ENCODE peak calls at places on chromosomes 16 and 17, in five cellular contexts. W is HCT116, K is left lung, V is heart right ventricle, D is stomach. J is an unnamed sample.

GRCh38 chr17:2004435-2004952 is 20.6 kb downstream of the RTN4RL1 start:
- DNase-seq in W (no peak), K (no peak), V (no peak), D (no peak), J (no peak)

GRCh38 chr16:83807710-83808572 is at the start of gene HSBP1:
- DNase-seq in W (peak), K (peak), V (peak), D (peak), J (peak)

GRCh38 chr17:70190959-70191805 is 21.9 kb downstream of the KCNJ2 start:
- DNase-seq in W (no peak), K (no peak), V (no peak), D (peak), J (no peak)

GRCh38 chr17:8724451-8724850 is 20.2 kb downstream of the CCDC42 start:
- DNase-seq in W (no peak), K (no peak), V (no peak), D (no peak), J (peak)

GRCh38 chr16:70700101-70701020 is 14.5 kb upstream of the MTSS2 start:
- DNase-seq in W (no peak), K (no peak), V (peak), D (no peak), J (no peak)

GRCh38 chr17:44878627-44879221 is 20.5 kb downstream of the EFTUD2 start:
- DNase-seq in W (peak), K (no peak), V (no peak), D (no peak), J (no peak)

GRCh38 chr17:74742153-74742515 is 5.1 kb downstream of the RAB37 start:
- DNase-seq in W (no peak), K (peak), V (no peak), D (no peak), J (no peak)

GRCh38 chr17:82861393-82861775 is 21.6 kb upstream of the ZNF750 start:
- DNase-seq in W (no peak), K (no peak), V (no peak), D (no peak), J (no peak)

GRCh38 chr16:87416826-87417471 is 24.8 kb downstream of the MAP1LC3B start:
- DNase-seq in W (no peak), K (peak), V (no peak), D (no peak), J (no peak)

GRCh38 chr16:12239953-12240485 is 263.5 kb downstream of the SNX29 start:
- DNase-seq in W (no peak), K (no peak), V (no peak), D (no peak), J (no peak)

GRCh38 chr17:73522107-73522506 is 122.1 kb downstream of the SDK2 start:
- DNase-seq in W (no peak), K (peak), V (no peak), D (no peak), J (no peak)

GRCh38 chr17:81422776-81423697 is 27.8 kb downstream of the BAHCC1 start:
- DNase-seq in W (peak), K (peak), V (peak), D (peak), J (peak)

GRCh38 chr16:78310990-78311561 is 211.6 kb downstream of the WWOX start:
- DNase-seq in W (no peak), K (no peak), V (no peak), D (no peak), J (no peak)

GRCh38 chr17:19656336-19656735 is 7.8 kb downstream of the ALDH3A2 start:
- DNase-seq in W (no peak), K (no peak), V (no peak), D (no peak), J (no peak)

GRCh38 chr17:49567104-49567521 is 8.6 kb upstream of the NXPH3 start:
- DNase-seq in W (no peak), K (no peak), V (no peak), D (no peak), J (peak)

GRCh38 chr17:882827-883585 is 96.6 kb downstream of the NXN start:
- DNase-seq in W (no peak), K (no peak), V (peak), D (peak), J (no peak)

GRCh38 chr17:29036584-29036983 is 6.4 kb upstream of the PIPOX start:
- DNase-seq in W (no peak), K (no peak), V (no peak), D (no peak), J (no peak)

GRCh38 chr17:70905796-70906195 is 736.5 kb downstream of the KCNJ2 start:
- DNase-seq in W (peak), K (no peak), V (peak), D (no peak), J (no peak)

GRCh38 chr16:6111390-6111789 is 1013.8 kb upstream of the EEF2KMT start:
- DNase-seq in W (no peak), K (no peak), V (no peak), D (no peak), J (no peak)

GRCh38 chr17:78736526-78737079 is 45.5 kb downstream of the CYTH1 start:
- DNase-seq in W (peak), K (peak), V (peak), D (peak), J (peak)

GRCh38 chr17:332023-332422 is 20.6 kb downstream of the RPH3AL start:
- DNase-seq in W (no peak), K (peak), V (no peak), D (no peak), J (peak)

GRCh38 chr17:72414967-72415853 is 294.4 kb downstream of the SOX9 start:
- DNase-seq in W (no peak), K (no peak), V (no peak), D (no peak), J (no peak)

GRCh38 chr16:37511-37910 is 15.9 kb downstream of the POLR3K start:
- DNase-seq in W (no peak), K (no peak), V (no peak), D (no peak), J (no peak)

GRCh38 chr16:65666132-65666869 is 544.4 kb upstream of the CDH11 start:
- DNase-seq in W (no peak), K (no peak), V (no peak), D (no peak), J (peak)

GRCh38 chr17:81902653-81903414 is 796 bp downstream of the NPB start:
- DNase-seq in W (no peak), K (peak), V (no peak), D (no peak), J (peak)

GRCh38 chr17:57295526-57296023 is 39.3 kb downstream of the MSI2 start:
- DNase-seq in W (peak), K (no peak), V (no peak), D (no peak), J (no peak)

GRCh38 chr16:17829826-17830225 is 359.1 kb upstream of the XYLT1 start:
- DNase-seq in W (no peak), K (no peak), V (no peak), D (no peak), J (no peak)

GRCh38 chr16:23270654-23271053 is 31.4 kb upstream of the SCNN1B start:
- DNase-seq in W (no peak), K (no peak), V (no peak), D (no peak), J (no peak)

GRCh38 chr16:72840591-72841381 is 207.1 kb downstream of the ZFHX3 start:
- DNase-seq in W (no peak), K (no peak), V (no peak), D (no peak), J (no peak)

GRCh38 chr16:28211758-28212531 is at the start of gene XPO6:
- DNase-seq in W (peak), K (peak), V (peak), D (peak), J (peak)

GRCh38 chr16:66599726-66600125 is 4.8 kb upstream of the CMTM3 start:
- DNase-seq in W (no peak), K (no peak), V (no peak), D (no peak), J (no peak)

GRCh38 chr16:22092143-22092933 is at the start of gene VWA3A:
- DNase-seq in W (no peak), K (no peak), V (no peak), D (no peak), J (no peak)

GRCh38 chr17:57909548-57909947 is 45.7 kb downstream of the CUEDC1 start:
- DNase-seq in W (no peak), K (no peak), V (no peak), D (no peak), J (no peak)

GRCh38 chr17:80977172-80977571 is 14.5 kb upstream of the CHMP6 start:
- DNase-seq in W (no peak), K (no peak), V (no peak), D (no peak), J (no peak)

GRCh38 chr16:69520800-69521602 is 44.8 kb upstream of the NFAT5 start:
- DNase-seq in W (no peak), K (no peak), V (no peak), D (no peak), J (no peak)

GRCh38 chr17:59193463-59193862 is 16.4 kb upstream of the SMG8 start:
- DNase-seq in W (no peak), K (no peak), V (no peak), D (no peak), J (no peak)

GRCh38 chr17:37097162-37097561 is 148.4 kb downstream of the AATF start:
- DNase-seq in W (no peak), K (no peak), V (no peak), D (no peak), J (no peak)

GRCh38 chr17:37096071-37096470 is 147.3 kb downstream of the AATF start:
- DNase-seq in W (no peak), K (no peak), V (no peak), D (no peak), J (no peak)

GRCh38 chr17:37092041-37092440 is 143.3 kb downstream of the AATF start:
- DNase-seq in W (no peak), K (no peak), V (no peak), D (no peak), J (no peak)

GRCh38 chr17:37092701-37093100 is 143.9 kb downstream of the AATF start:
- DNase-seq in W (no peak), K (no peak), V (no peak), D (no peak), J (no peak)

DNA sequence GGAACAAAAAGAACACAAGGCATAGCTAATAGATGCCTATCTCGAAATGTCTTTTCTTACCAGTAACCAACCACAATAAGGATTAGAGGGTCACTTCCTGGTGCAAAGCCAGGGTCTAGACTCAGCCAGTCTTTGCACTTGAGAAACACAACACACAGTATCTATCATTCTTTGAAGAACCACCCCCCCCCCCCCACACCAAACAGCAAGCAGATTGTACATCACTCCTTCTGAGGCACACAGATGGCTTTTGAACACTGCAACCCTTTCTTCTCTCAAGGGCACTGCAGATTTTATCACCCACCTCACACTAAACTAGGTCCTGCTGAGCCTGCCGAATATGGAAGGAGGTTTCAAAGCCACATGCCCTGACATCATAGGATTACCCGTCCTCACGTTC is 145.6 kb downstream of the AATF start:
- DNase-seq in W (no peak), K (no peak), V (no peak), D (no peak), J (no peak)
- H3K4me3 ChIP-seq in W (no peak), K (no peak), V (no peak), D (no peak), J (no peak)

GRCh38 chr16:56633535-56633934 is 1.1 kb downstream of the MT1M start:
- DNase-seq in W (no peak), K (no peak), V (no peak), D (no peak), J (no peak)
- H3K27ac ChIP-seq in W (no peak), K (no peak), V (no peak), D (no peak), J (peak)

DNA sequence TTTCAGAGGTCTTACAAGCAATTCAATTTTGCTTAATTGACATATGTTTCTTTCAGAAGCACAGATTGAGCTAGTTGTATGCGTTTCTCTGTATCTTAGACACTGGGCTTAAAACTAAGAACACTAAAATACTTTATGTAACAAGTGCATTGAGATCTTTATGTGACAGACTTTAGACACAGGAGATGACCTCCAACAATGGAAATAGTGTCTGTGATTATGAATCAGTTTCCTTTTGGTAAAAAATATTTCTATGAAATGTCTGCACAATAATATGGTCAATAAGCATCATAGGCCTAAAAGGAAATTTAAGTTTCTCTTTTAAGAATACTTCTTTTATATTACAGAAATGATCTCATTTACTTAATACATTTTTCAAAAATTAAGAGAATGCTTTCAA is 153.2 kb downstream of the SKAP1 start:
- DNase-seq in W (no peak), K (no peak), V (no peak), D (no peak), J (no peak)
- H3K4me3 ChIP-seq in W (no peak), K (no peak), V (no peak), D (no peak), J (no peak)

DNA sequence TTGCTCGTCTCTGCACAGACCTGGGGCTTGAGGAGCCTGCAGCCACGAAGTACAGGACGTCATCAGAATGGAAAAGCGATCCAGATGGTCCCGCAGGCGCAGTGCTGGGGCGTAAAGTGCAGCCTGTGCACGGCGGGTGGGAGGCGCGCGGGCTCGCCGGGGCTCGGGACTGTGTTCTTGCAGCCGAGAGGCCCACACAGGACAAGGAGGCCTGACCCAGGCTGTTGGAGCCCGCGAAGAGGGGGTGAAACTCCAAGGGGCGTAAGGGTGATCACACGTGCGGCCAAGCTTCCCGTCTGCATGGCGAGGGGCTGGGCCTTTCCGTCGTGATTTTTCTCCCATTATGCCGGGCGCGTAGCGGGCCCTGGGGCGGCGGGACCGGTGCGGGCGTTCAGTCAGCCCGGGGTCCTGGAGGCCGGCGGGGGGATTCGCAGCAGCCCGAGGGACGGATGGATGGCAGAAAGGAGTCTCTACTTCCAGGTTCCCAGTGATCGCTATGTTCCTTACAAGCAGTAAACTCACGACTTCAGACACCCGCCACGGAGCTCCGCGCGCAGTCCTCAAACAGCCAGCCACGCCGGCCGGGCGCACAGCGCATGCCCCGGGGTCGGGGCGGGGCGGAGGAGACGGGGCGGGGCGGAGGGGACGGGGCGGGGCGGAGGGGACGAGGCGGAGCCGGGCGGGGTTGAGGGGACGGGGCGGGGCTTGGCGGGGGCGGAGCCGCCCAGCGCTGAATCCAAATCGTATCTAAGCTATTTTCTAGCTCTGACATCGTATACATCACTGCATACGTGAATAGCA is 141.0 kb upstream of the KCNJ18 start:
- DNase-seq in W (peak), K (peak), V (peak), D (peak), J (peak)
- H3K27ac ChIP-seq in W (peak), K (peak), V (peak), D (peak), J (peak)

GRCh38 chr16:3188675-3188924 is 596 bp downstream of the OR1F1 start:
- DNase-seq in W (no peak), K (no peak), V (no peak), D (no peak), J (no peak)
- H3K4me3 ChIP-seq in W (no peak), K (peak), V (peak), D (peak), J (no peak)

GRCh38 chr16:7910116-7910515 is 577.5 kb downstream of the RBFOX1 start:
- DNase-seq in W (no peak), K (no peak), V (no peak), D (no peak), J (no peak)
- H3K27ac ChIP-seq in W (no peak), K (no peak), V (no peak), D (no peak), J (no peak)

DNA sequence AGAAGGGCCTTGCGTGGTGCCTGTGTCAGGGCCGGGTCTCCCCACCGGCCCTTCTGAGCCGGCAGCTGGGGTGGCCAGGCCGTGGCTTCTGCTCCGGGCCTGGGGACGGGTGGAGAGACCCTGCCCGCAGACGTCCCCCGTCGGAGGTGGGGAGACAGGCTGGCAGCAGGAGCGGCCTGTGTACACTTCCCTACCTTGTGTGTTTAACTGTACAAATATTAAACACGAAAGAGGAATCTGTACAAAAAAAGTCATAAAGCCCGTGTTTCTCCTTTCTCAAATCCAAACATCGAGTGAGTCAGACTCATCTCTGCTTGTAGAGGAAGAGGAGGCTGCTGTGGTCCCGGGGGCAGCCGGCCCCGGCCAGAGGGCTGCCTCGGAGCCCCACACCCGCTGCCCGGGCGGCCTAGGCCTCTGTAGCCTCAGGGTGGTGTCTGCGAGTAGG is 2.0 kb downstream of the CACNA1H start:
- DNase-seq in W (no peak), K (no peak), V (no peak), D (no peak), J (no peak)
- H3K4me3 ChIP-seq in W (no peak), K (no peak), V (peak), D (peak), J (peak)

GRCh38 chr16:85575910-85576309 is 37.2 kb upstream of the GSE1 start:
- DNase-seq in W (no peak), K (no peak), V (no peak), D (no peak), J (no peak)
- H3K27ac ChIP-seq in W (no peak), K (no peak), V (peak), D (no peak), J (no peak)

DNA sequence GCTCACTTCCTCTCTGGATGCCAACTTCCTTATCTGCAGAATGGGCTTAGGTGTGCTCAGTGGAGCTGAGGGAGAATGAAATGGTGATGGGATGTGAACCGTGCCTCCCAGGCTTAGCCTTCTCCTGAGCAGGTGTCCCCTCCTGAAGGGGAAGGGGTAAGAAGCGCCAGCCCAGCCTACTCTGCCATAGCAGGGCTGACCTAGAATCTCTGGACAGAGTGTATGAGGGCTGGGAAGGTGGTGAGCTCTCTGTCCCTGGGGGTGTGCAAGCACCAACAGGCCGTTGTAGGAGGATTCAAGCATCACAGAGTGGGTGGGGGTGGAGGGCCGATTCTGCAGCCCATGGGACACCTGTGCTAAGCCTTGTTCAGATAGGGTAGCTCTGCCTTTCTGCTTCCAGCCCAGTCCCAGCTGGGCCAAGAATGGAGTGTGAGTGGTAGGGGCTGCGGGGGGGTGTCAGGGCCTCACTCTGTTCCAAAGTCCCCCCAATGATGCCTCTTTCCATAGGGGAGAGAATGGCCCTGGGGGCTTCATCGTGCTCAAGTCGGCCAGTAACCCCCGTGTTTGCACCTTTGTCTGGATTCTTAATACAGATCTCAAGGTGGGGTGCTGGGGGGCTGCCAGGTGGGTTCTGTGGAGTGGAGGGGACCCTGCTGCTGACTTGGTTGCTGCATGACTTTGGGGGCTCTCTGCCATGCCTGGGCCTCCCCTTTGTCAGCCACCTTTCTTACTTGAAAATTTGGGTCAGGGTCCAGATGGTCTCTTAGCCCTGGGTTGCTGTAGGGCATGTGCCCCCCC is 3.2 kb upstream of the TCAP start:
- DNase-seq in W (no peak), K (no peak), V (no peak), D (no peak), J (no peak)
- H3K4me3 ChIP-seq in W (no peak), K (no peak), V (no peak), D (no peak), J (no peak)

J was measured in upper lobe of right lung.